ENCODE peak calls at places on chromosomes 2 and 18, in six cellular contexts. L is EH; Q is T-helper 9 cell; W is stimulated activated CD4-positive, alpha-beta T cell treated with anti-CD3 and anti-CD28 coated beads, Interleukin-12 subunit alpha, Interleukin-12 subunit beta, amount 100 ng/mL, for 4 hours; Z is CD4-positive, alpha-beta memory T cell; F is foreskin fibroblast. Y is an unnamed sample.

GRCh38 chr2:172869861-172870260 is 134.2 kb downstream of the RAPGEF4 start:
- DNase-seq in L (no peak), F (no peak), Z (no peak), W (no peak), Q (no peak), Y (no peak)

GRCh38 chr2:121008978-121009377 is 273.3 kb downstream of the GLI2 start:
- DNase-seq in W (no peak), Z (no peak), Q (no peak), L (no peak), F (no peak), Y (no peak)

GRCh38 chr2:216606551-216607527 is 26.4 kb upstream of the IGFBP2 start:
- DNase-seq in Q (no peak), L (no peak), F (no peak), W (peak), Z (no peak), Y (peak)

GRCh38 chr2:84293791-84294380 is 165.2 kb downstream of the SUCLG1 start:
- DNase-seq in L (no peak), W (no peak), F (no peak), Z (no peak), Q (no peak), Y (no peak)

GRCh38 chr18:50286391-50287027 is 983 bp downstream of the CXXC1 start:
- DNase-seq in Q (no peak), L (peak), W (no peak), Z (peak), F (peak), Y (no peak)

GRCh38 chr2:42009657-42010580 is 37.9 kb upstream of the PKDCC start:
- DNase-seq in L (no peak), Q (no peak), F (no peak), W (no peak), Z (no peak), Y (no peak)

GRCh38 chr2:128732976-128733431 is 414.3 kb upstream of the HS6ST1 start:
- DNase-seq in W (no peak), Z (no peak), L (peak), Q (no peak), F (peak), Y (no peak)

GRCh38 chr2:50782543-50782942 is 249.4 kb downstream of the NRXN1 start:
- DNase-seq in Z (no peak), W (no peak), L (no peak), F (no peak), Q (no peak), Y (no peak)

GRCh38 chr2:146295080-146295670 is 1549.7 kb upstream of the ACVR2A start:
- DNase-seq in Z (no peak), L (peak), Q (no peak), W (no peak), F (no peak), Y (no peak)

GRCh38 chr18:22551536-22552151 is 133.9 kb upstream of the CTAGE1 start:
- DNase-seq in L (peak), W (no peak), Q (no peak), F (peak), Z (no peak), Y (no peak)

GRCh38 chr2:101272045-101272784 is 19.5 kb downstream of the CNOT11 start:
- DNase-seq in Q (no peak), Z (no peak), F (no peak), L (no peak), W (no peak), Y (peak)

GRCh38 chr2:26997394-26997793 is 27.0 kb downstream of the MAPRE3 start:
- DNase-seq in Z (no peak), F (no peak), W (no peak), Q (no peak), L (no peak), Y (no peak)

GRCh38 chr2:144162652-144163051 is 357.3 kb downstream of the ZEB2 start:
- DNase-seq in F (no peak), Q (peak), Z (no peak), W (peak), L (no peak), Y (no peak)

GRCh38 chr2:190272457-190272842 is 47.2 kb downstream of the HIBCH start:
- DNase-seq in W (no peak), F (no peak), L (no peak), Q (no peak), Z (no peak), Y (no peak)

GRCh38 chr2:46336560-46336959 is 39.4 kb downstream of the EPAS1 start:
- DNase-seq in L (peak), W (no peak), Q (no peak), F (peak), Z (no peak), Y (no peak)

GRCh38 chr2:210515911-210516310 is 39.4 kb upstream of the LANCL1 start:
- DNase-seq in Q (no peak), W (no peak), F (no peak), Z (no peak), L (no peak), Y (no peak)

GRCh38 chr2:16319425-16320245 is 346.0 kb downstream of the CYRIA start:
- DNase-seq in Q (no peak), W (no peak), Z (no peak), F (no peak), L (no peak), Y (no peak)

GRCh38 chr2:215808996-215809395 is 204.4 kb downstream of the MREG start:
- DNase-seq in F (peak), W (no peak), Q (no peak), Z (no peak), L (no peak), Y (no peak)

GRCh38 chr2:241980193-241980592 is 110.7 kb downstream of the RTP5 start:
- DNase-seq in L (no peak), Z (no peak), F (no peak), W (no peak), Q (no peak), Y (no peak)

GRCh38 chr18:58452392-58453166 is 176.3 kb downstream of the ALPK2 start:
- DNase-seq in F (no peak), Q (no peak), L (no peak), W (no peak), Z (no peak), Y (no peak)

GRCh38 chr2:65722028-65722427 is 289.6 kb upstream of the SPRED2 start:
- DNase-seq in L (peak), Q (no peak), F (peak), W (no peak), Z (no peak), Y (no peak)

GRCh38 chr2:85718006-85718391 is 23.8 kb downstream of the GNLY start:
- DNase-seq in W (no peak), Z (no peak), L (no peak), Q (no peak), F (peak), Y (no peak)

GRCh38 chr2:17918789-17919188 is 40.3 kb downstream of the KCNS3 start:
- DNase-seq in Z (no peak), W (no peak), L (no peak), F (no peak), Q (no peak), Y (no peak)